ENCODE peak calls at places on chromosomes 1 and 21, in six cellular contexts. H is left lung; N is stimulated activated CD4-positive, alpha-beta T cell treated with anti-CD3 and anti-CD28 coated beads, Interleukin-1b, Interleukin-23, amount 100 ng/mL, for 48 hours; G is non-pigmented ciliary epithelial cell; J is WTC11; D is NCI-H1092. X is an unnamed sample.

GRCh38 chr1:121546830-121547680 is 362.3 kb downstream of the SRGAP2C start:
- DNase-seq in H (no peak), N (no peak), G (no peak), J (no peak), D (no peak), X (no peak)

GRCh38 chr1:172254521-172255222 is 165.8 kb upstream of the C1orf105 start:
- DNase-seq in H (no peak), N (no peak), G (peak), J (no peak), D (no peak), X (no peak)

GRCh38 chr21:29938968-29939858 is 583 bp downstream of the GRIK1 start:
- DNase-seq in H (no peak), N (no peak), G (no peak), J (peak), D (no peak), X (no peak)

GRCh38 chr1:85330711-85331290 is 54.4 kb upstream of the BCL10 start:
- DNase-seq in H (peak), N (no peak), G (peak), J (no peak), D (no peak), X (no peak)

GRCh38 chr1:188986751-188987417 is 1490.8 kb downstream of the BRINP3 start:
- DNase-seq in H (no peak), N (no peak), G (no peak), J (peak), D (no peak), X (no peak)

GRCh38 chr1:177937174-177937770 is 32.6 kb downstream of the SEC16B start:
- DNase-seq in H (no peak), N (no peak), G (no peak), J (no peak), D (no peak), X (no peak)

GRCh38 chr1:39159224-39160036 is 45.1 kb upstream of the MACF1 start:
- DNase-seq in H (peak), N (no peak), G (no peak), J (no peak), D (no peak), X (no peak)

GRCh38 chr1:3654549-3655281 is 2.4 kb downstream of the TP73 start:
- DNase-seq in H (peak), N (no peak), G (no peak), J (peak), D (no peak), X (no peak)

GRCh38 chr1:181483084-181483559 is at the start of gene CACNA1E:
- DNase-seq in H (no peak), N (no peak), G (no peak), J (no peak), D (no peak), X (no peak)

GRCh38 chr1:161164901-161165620 is 1.2 kb upstream of the PPOX start:
- DNase-seq in H (peak), N (no peak), G (no peak), J (no peak), D (no peak), X (no peak)